ENCODE peak calls at places on chromosomes 11 and 22, in four cellular contexts. Z is iris pigment epithelial cell; K is CD8-positive, alpha-beta T cell; V is HS-5. J is an unnamed sample.

GRCh38 chr11:75263944-75264349 is 23.4 kb downstream of the TPBGL start:
- DNase-seq in Z (no peak), K (peak), V (no peak), J (no peak)

GRCh38 chr22:32623943-32624342 is 149.3 kb downstream of the FBXO7 start:
- DNase-seq in Z (peak), K (no peak), V (no peak), J (no peak)

GRCh38 chr11:49208006-49208721 is at the start of gene FOLH1:
- DNase-seq in Z (no peak), K (no peak), V (no peak), J (no peak)

GRCh38 chr11:84165139-84165538 is 879.0 kb upstream of the CCDC90B start:
- DNase-seq in Z (no peak), K (no peak), V (no peak), J (no peak)

GRCh38 chr11:85939099-85940015 is 84.2 kb downstream of the CCDC83 start:
- DNase-seq in Z (no peak), K (no peak), V (no peak), J (no peak)

GRCh38 chr22:22802346-22802970 is 85.2 kb upstream of the IGLL5 start:
- DNase-seq in Z (no peak), K (peak), V (no peak), J (no peak)

GRCh38 chr11:62153087-62153395 is 29.2 kb downstream of the INCENP start:
- DNase-seq in Z (no peak), K (no peak), V (no peak), J (no peak)

GRCh38 chr22:33706100-33706499 is 214.2 kb downstream of the LARGE1 start:
- DNase-seq in Z (no peak), K (no peak), V (no peak), J (no peak)

GRCh38 chr11:6443269-6444003 is 2.6 kb upstream of the HPX start:
- DNase-seq in Z (peak), K (peak), V (no peak), J (peak)

GRCh38 chr11:2579315-2580060 is 120.3 kb downstream of the KCNQ1OT1 start:
- DNase-seq in Z (no peak), K (peak), V (no peak), J (no peak)

J was measured in immature natural killer cell.